ENCODE peak calls at places on chromosomes 1 and 21, in five cellular contexts. One of them, this sample, is unnamed.

GRCh38 chr1:239947789-239948188 is 143.9 kb upstream of the FMN2 start:
- DNase-seq in A549: no peak
- DNase-seq in stomach: no peak
- DNase-seq in ovary: no peak
- DNase-seq in tibial nerve: no peak
- DNase-seq in this sample: no peak

GRCh38 chr1:115793162-115793561 is 24.6 kb upstream of the CASQ2 start:
- DNase-seq in A549: no peak
- DNase-seq in stomach: no peak
- DNase-seq in ovary: no peak
- DNase-seq in tibial nerve: no peak
- DNase-seq in this sample: no peak

GRCh38 chr1:185400057-185400456 is 83.0 kb upstream of the IVNS1ABP start:
- DNase-seq in ovary: no peak
- DNase-seq in tibial nerve: no peak
- DNase-seq in A549: no peak
- DNase-seq in stomach: no peak
- DNase-seq in this sample: no peak

GRCh38 chr21:27134513-27134912 is 167.6 kb upstream of the ADAMTS5 start:
- DNase-seq in A549: no peak
- DNase-seq in ovary: no peak
- DNase-seq in stomach: no peak
- DNase-seq in tibial nerve: no peak
- DNase-seq in this sample: no peak

GRCh38 chr1:32701951-32702598 is 495 bp downstream of the SYNC start:
- DNase-seq in ovary: no peak
- DNase-seq in tibial nerve: no peak
- DNase-seq in A549: no peak
- DNase-seq in stomach: no peak
- DNase-seq in this sample: peak; percentile 71

GRCh38 chr1:200028586-200029034 is 1.1 kb downstream of the NR5A2 start:
- DNase-seq in ovary: no peak
- DNase-seq in tibial nerve: no peak
- DNase-seq in stomach: no peak
- DNase-seq in A549: no peak
- DNase-seq in this sample: no peak

GRCh38 chr1:115640384-115640783 is 1.4 kb upstream of the VANGL1 start:
- DNase-seq in tibial nerve: no peak
- DNase-seq in stomach: no peak
- DNase-seq in ovary: no peak
- DNase-seq in A549: no peak
- DNase-seq in this sample: no peak

GRCh38 chr21:31490471-31490870 is 146.4 kb upstream of the TIAM1 start:
- DNase-seq in tibial nerve: no peak
- DNase-seq in stomach: no peak
- DNase-seq in ovary: no peak
- DNase-seq in A549: peak; percentile 6
- DNase-seq in this sample: no peak

GRCh38 chr1:228085287-228085926 is 2.9 kb downstream of the ARF1 start:
- DNase-seq in ovary: no peak
- DNase-seq in stomach: no peak
- DNase-seq in A549: no peak
- DNase-seq in tibial nerve: no peak
- DNase-seq in this sample: no peak

GRCh38 chr1:61055110-61055614 is 27.2 kb upstream of the NFIA start:
- DNase-seq in stomach: peak; percentile 47
- DNase-seq in ovary: no peak
- DNase-seq in A549: no peak
- DNase-seq in tibial nerve: no peak
- DNase-seq in this sample: no peak

GRCh38 chr1:83917961-83918360 is 81.0 kb downstream of the TTLL7 start:
- DNase-seq in stomach: no peak
- DNase-seq in ovary: no peak
- DNase-seq in tibial nerve: no peak
- DNase-seq in A549: no peak
- DNase-seq in this sample: no peak

DNA sequence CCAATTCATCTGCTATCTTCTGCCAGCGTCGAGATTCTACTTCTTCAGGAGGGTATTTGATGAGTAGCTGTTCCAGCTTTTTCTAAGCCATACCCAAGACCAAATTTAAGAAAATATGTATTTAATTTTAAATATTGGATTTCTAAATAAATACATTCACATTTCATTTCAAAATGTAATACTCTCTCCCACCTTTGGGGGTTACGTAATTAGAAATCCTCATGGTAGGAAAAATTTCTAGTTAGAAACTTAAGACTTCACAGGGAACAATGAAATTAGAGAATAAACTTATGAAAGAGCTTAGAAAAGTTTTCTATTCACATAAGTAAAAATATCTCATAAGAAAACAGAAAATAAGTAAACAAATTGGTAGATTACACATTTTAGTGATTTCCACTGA is 102.9 kb downstream of the ZZZ3 start:
- DNase-seq in A549: no peak
- DNase-seq in ovary: no peak
- DNase-seq in stomach: no peak
- DNase-seq in tibial nerve: no peak
- DNase-seq in this sample: no peak
- TF ChIP-seq EP300 in A549: no peak
- TF ChIP-seq EP300 in ovary: no peak
- TF ChIP-seq EP300 in stomach: no peak
- TF ChIP-seq EP300 in tibial nerve: no peak
- TF ChIP-seq EP300 in this sample: no peak

GRCh38 chr1:153612755-153613331 is at the start of gene S100A16:
- DNase-seq in tibial nerve: peak; percentile 59
- DNase-seq in ovary: peak; percentile 81
- DNase-seq in A549: peak; percentile 77
- DNase-seq in stomach: peak; percentile 89
- DNase-seq in this sample: peak; percentile 90
- H3K4me3 ChIP-seq in tibial nerve: peak within 1 kb of the TSS; percentile 45
- H3K4me3 ChIP-seq in ovary: peak within 1 kb of the TSS; percentile 74
- H3K4me3 ChIP-seq in A549: peak within 1 kb of the TSS; percentile 68
- H3K4me3 ChIP-seq in stomach: peak within 1 kb of the TSS; percentile 67
- H3K4me3 ChIP-seq in this sample: peak within 1 kb of the TSS; percentile 70

DNA sequence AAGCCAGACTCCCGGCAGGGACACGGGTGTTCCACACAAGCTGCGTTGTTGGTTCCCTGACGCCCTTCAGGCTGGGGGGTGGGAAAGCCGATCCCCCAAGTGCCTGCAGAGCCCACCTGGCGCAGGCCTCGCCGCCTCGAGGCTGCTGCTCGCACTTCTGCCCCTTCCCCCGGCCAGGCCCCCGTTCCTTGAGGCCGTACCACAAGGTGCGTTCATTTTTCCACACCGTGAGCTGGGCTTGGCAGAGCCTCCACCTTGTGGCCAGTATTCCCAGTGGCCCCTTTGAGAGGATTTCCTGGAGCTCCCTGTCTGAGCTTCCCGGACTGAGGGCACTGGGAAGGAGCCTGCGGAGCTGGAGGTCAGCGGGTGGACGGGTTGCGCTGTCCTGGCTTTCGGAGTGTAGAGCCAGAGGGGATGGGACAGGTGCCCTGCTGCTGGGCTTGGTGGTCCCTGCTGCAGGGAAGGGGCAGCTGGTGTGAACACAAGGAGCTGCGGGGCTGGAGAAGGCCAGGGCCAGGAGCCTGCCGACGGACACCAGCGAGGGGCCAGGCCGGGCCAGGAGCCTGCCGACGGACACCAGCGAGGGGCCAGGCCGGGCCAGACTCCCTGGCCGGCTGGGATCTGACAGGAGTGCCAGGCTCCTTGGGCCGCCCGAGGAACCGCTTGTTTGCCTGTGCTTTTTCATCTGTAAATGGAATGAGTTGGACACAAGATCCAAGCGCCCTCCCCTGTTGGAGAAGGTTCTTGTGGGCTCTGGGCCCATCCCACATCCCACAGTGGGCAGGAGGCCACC is 18.4 kb downstream of the PDXK start:
- DNase-seq in tibial nerve: no peak
- DNase-seq in ovary: no peak
- DNase-seq in A549: no peak
- DNase-seq in stomach: no peak
- DNase-seq in this sample: no peak
- TF ChIP-seq CTCF in tibial nerve: no peak
- TF ChIP-seq CTCF in ovary: no peak
- TF ChIP-seq CTCF in A549: no peak
- TF ChIP-seq CTCF in stomach: no peak
- TF ChIP-seq CTCF in this sample: no peak

GRCh38 chr1:203640723-203641523 is 14.3 kb downstream of the ATP2B4 start:
- DNase-seq in A549: no peak
- DNase-seq in stomach: no peak
- DNase-seq in ovary: no peak
- DNase-seq in tibial nerve: no peak
- DNase-seq in this sample: peak; percentile 13
- TF ChIP-seq EP300 in A549: no peak
- TF ChIP-seq EP300 in stomach: no peak
- TF ChIP-seq EP300 in ovary: no peak
- TF ChIP-seq EP300 in tibial nerve: no peak
- TF ChIP-seq EP300 in this sample: no peak

DNA sequence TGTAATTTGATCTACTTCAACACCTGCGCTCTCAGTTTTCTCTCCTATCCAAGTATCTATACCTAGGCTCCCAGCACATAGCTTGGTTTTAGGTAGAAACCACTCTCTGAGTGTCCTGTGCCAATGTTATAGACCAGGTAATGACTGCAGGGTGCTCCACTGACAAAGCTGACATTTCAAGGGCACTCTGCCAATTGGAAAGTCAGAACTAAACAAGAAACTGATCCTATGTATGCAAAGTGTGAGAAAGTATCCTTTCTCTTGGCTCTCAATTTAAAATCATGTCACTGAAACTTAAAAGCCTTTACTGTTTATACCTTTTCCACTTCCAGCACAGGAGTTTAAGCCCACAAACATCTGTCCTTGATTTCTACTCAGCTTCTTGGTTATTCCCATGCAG is 45.0 kb upstream of the AIM2 start:
- DNase-seq in A549: no peak
- DNase-seq in ovary: no peak
- DNase-seq in tibial nerve: no peak
- DNase-seq in stomach: no peak
- DNase-seq in this sample: no peak
- H3K4me3 ChIP-seq in A549: no peak overlapping the region
- H3K4me3 ChIP-seq in ovary: no peak overlapping the region
- H3K4me3 ChIP-seq in tibial nerve: no peak overlapping the region
- H3K4me3 ChIP-seq in stomach: no peak overlapping the region
- H3K4me3 ChIP-seq in this sample: no peak overlapping the region